ENCODE peak calls at places on chromosomes 2 and 18, in five cellular contexts. W is osteocyte, L is CD14-positive monocyte, M is GM23338, V is fibroblast of the aortic adventitia. S is an unnamed sample.

GRCh38 chr2:217118559-217118958 is 258.7 kb upstream of the TNP1 start:
- DNase-seq in W (no peak), L (no peak), M (no peak), V (no peak), S (no peak)

GRCh38 chr2:112768432-112768831 is 4.0 kb upstream of the CKAP2L start:
- DNase-seq in W (no peak), L (no peak), M (no peak), V (no peak), S (no peak)

GRCh38 chr18:47247036-47247832 is 4.2 kb downstream of the SKOR2 start:
- DNase-seq in W (no peak), L (no peak), M (peak), V (no peak), S (no peak)

GRCh38 chr2:70964133-70964532 is 14.3 kb upstream of the ANKRD53 start:
- DNase-seq in W (no peak), L (no peak), M (no peak), V (no peak), S (no peak)

GRCh38 chr2:236045264-236046235 is 122.6 kb downstream of the GBX2 start:
- DNase-seq in W (no peak), L (no peak), M (no peak), V (no peak), S (no peak)

GRCh38 chr2:229270551-229271410 is at the start of gene PID1:
- DNase-seq in W (no peak), L (no peak), M (peak), V (peak), S (no peak)

GRCh38 chr2:179622635-179623034 is 238.8 kb downstream of the ZNF385B start:
- DNase-seq in W (no peak), L (no peak), M (no peak), V (no peak), S (no peak)

GRCh38 chr2:88967844-88968243 is 276.4 kb downstream of the RPIA start:
- DNase-seq in W (no peak), L (no peak), M (peak), V (peak), S (no peak)

GRCh38 chr2:239535413-239535790 is 134.6 kb upstream of the HDAC4 start:
- DNase-seq in W (no peak), L (no peak), M (no peak), V (no peak), S (peak)

GRCh38 chr2:177352441-177353070 is 40.0 kb upstream of the AGPS start:
- DNase-seq in W (no peak), L (no peak), M (no peak), V (no peak), S (no peak)

GRCh38 chr2:169452080-169452479 is 27.2 kb upstream of the BBS5 start:
- DNase-seq in W (no peak), L (no peak), M (peak), V (peak), S (no peak)

GRCh38 chr2:29011650-29012060 is 30.6 kb downstream of the TOGARAM2 start:
- DNase-seq in W (no peak), L (no peak), M (no peak), V (no peak), S (no peak)

GRCh38 chr18:76568726-76569125 is 73.7 kb upstream of the ZNF516 start:
- DNase-seq in W (peak), L (no peak), M (no peak), V (no peak), S (peak)

GRCh38 chr18:23088343-23088742 is 46.9 kb upstream of the CABLES1 start:
- DNase-seq in W (no peak), L (no peak), M (no peak), V (no peak), S (no peak)

GRCh38 chr2:177589191-177589590 is 196.6 kb downstream of the AGPS start:
- DNase-seq in W (no peak), L (no peak), M (no peak), V (no peak), S (no peak)

GRCh38 chr2:2847131-2847740 is 516.2 kb upstream of the MYT1L start:
- DNase-seq in W (no peak), L (no peak), M (no peak), V (no peak), S (peak)

GRCh38 chr18:14189858-14190257 is 57.6 kb upstream of the ZNF519 start:
- DNase-seq in W (no peak), L (no peak), M (no peak), V (peak), S (no peak)

GRCh38 chr2:222795671-222796357 is 65.0 kb upstream of the ACSL3 start:
- DNase-seq in W (no peak), L (no peak), M (no peak), V (no peak), S (no peak)

GRCh38 chr2:223010641-223011040 is 41.3 kb upstream of the KCNE4 start:
- DNase-seq in W (no peak), L (no peak), M (no peak), V (peak), S (no peak)

GRCh38 chr2:178924817-178925216 is 117.6 kb upstream of the TTN start:
- DNase-seq in W (no peak), L (no peak), M (no peak), V (no peak), S (no peak)

GRCh38 chr2:162908567-162908966 is 70.0 kb upstream of the KCNH7 start:
- DNase-seq in W (no peak), L (no peak), M (peak), V (no peak), S (no peak)
- TF ChIP-seq CTCF in W (no peak), L (no peak), M (no peak), V (no peak), S (no peak)

GRCh38 chr18:28332071-28332470 is 155.1 kb upstream of the CDH2 start:
- DNase-seq in W (no peak), L (no peak), M (no peak), V (no peak), S (no peak)

GRCh38 chr18:28331551-28331950 is 154.6 kb upstream of the CDH2 start:
- DNase-seq in W (no peak), L (no peak), M (no peak), V (no peak), S (no peak)
- TF ChIP-seq CTCF in W (no peak), L (no peak), M (no peak), V (no peak), S (no peak)

GRCh38 chr2:6143812-6144211 is 451.6 kb downstream of the SOX11 start:
- DNase-seq in W (no peak), L (no peak), M (no peak), V (no peak), S (no peak)

GRCh38 chr2:6148887-6149286 is 456.7 kb downstream of the SOX11 start:
- DNase-seq in W (no peak), L (no peak), M (no peak), V (no peak), S (no peak)
- TF ChIP-seq CTCF in W (no peak), L (no peak), M (no peak), V (no peak), S (no peak)

GRCh38 chr2:226781471-226781870 is 18.1 kb downstream of the IRS1 start:
- DNase-seq in W (no peak), L (no peak), M (peak), V (no peak), S (no peak)
- TF ChIP-seq CTCF in W (no peak), L (no peak), M (no peak), V (no peak), S (no peak)

S was measured in chondrocyte.